ENCODE peak calls at places on chromosomes 16 and 17, in five cellular contexts. U is COR-L47, O is GM23248, Y is left colon, Q is cardiac muscle cell. A is an unnamed sample.

GRCh38 chr16:57260294-57260929 is 15.4 kb downstream of the ARL2BP start:
- DNase-seq in Q (no peak), Y (no peak), O (peak), U (no peak), A (peak)

GRCh38 chr17:60154616-60155426 is 5.0 kb downstream of the CA4 start:
- DNase-seq in U (no peak), Y (no peak), Q (no peak), O (peak), A (peak)

GRCh38 chr17:29004081-29004692 is 1.6 kb downstream of the SEZ6 start:
- DNase-seq in Q (peak), U (no peak), Y (no peak), O (peak), A (peak)

GRCh38 chr17:44255915-44256314 is 12.0 kb downstream of the SLC4A1 start:
- DNase-seq in O (no peak), Y (no peak), U (no peak), Q (no peak), A (no peak)

GRCh38 chr17:13740692-13741091 is 139.0 kb upstream of the HS3ST3A1 start:
- DNase-seq in Y (no peak), Q (no peak), O (peak), U (no peak), A (no peak)

GRCh38 chr17:63435681-63436522 is 10.2 kb downstream of the CYB561 start:
- DNase-seq in Y (peak), U (peak), Q (no peak), O (no peak), A (peak)

GRCh38 chr17:49249292-49249794 is 18.8 kb upstream of the PHOSPHO1 start:
- DNase-seq in O (peak), Q (peak), Y (no peak), U (peak), A (peak)

GRCh38 chr16:85062728-85063336 is 35.2 kb downstream of the KIAA0513 start:
- DNase-seq in O (no peak), U (no peak), Y (no peak), Q (no peak), A (no peak)

GRCh38 chr16:16988963-16989362 is 481.8 kb downstream of the XYLT1 start:
- DNase-seq in U (no peak), Y (no peak), Q (no peak), O (no peak), A (no peak)

GRCh38 chr16:68345351-68345810 is 34.6 kb downstream of the PRMT7 start:
- DNase-seq in O (no peak), Y (no peak), Q (no peak), U (no peak), A (no peak)

GRCh38 chr17:69325518-69326301 is 1.2 kb downstream of the ABCA5 start:
- DNase-seq in Q (no peak), U (no peak), Y (peak), O (no peak), A (peak)

GRCh38 chr16:53456625-53457024 is 22.4 kb downstream of the RBL2 start:
- DNase-seq in U (no peak), O (no peak), Y (no peak), Q (no peak), A (no peak)